ENCODE peak calls at places on chromosomes 2 and 18, in eight cellular contexts. One of them, this sample, is unnamed.

GRCh38 chr2:154707994-154708393 is 9.5 kb downstream of the KCNJ3 start:
- DNase-seq in body of pancreas: no peak
- DNase-seq in mucosa of descending colon: no peak
- DNase-seq in HL-60: no peak
- DNase-seq in tibial artery: no peak
- DNase-seq in fibroblast of the aortic adventitia: no peak
- DNase-seq in fibroblast of mammary gland: no peak
- DNase-seq in A549: no peak
- DNase-seq in this sample: no peak

GRCh38 chr18:8615397-8616025 is 6.3 kb downstream of the RAB12 start:
- DNase-seq in fibroblast of the aortic adventitia: peak; percentile 96
- DNase-seq in tibial artery: peak; percentile 36
- DNase-seq in body of pancreas: no peak
- DNase-seq in HL-60: peak; percentile 80
- DNase-seq in fibroblast of mammary gland: peak; percentile 95
- DNase-seq in mucosa of descending colon: no peak
- DNase-seq in A549: peak; percentile 43
- DNase-seq in this sample: no peak

GRCh38 chr18:74284501-74285004 is 7.2 kb downstream of the CYB5A start:
- DNase-seq in HL-60: no peak
- DNase-seq in A549: no peak
- DNase-seq in tibial artery: no peak
- DNase-seq in fibroblast of mammary gland: no peak
- DNase-seq in mucosa of descending colon: no peak
- DNase-seq in fibroblast of the aortic adventitia: peak; percentile 48
- DNase-seq in body of pancreas: no peak
- DNase-seq in this sample: no peak

GRCh38 chr18:48955528-48956261 is 4.9 kb upstream of the SMAD7 start:
- DNase-seq in fibroblast of mammary gland: peak; percentile 80
- DNase-seq in body of pancreas: peak; percentile 53
- DNase-seq in tibial artery: peak; percentile 89
- DNase-seq in HL-60: no peak
- DNase-seq in fibroblast of the aortic adventitia: peak; percentile 77
- DNase-seq in mucosa of descending colon: peak; percentile 43
- DNase-seq in A549: no peak
- DNase-seq in this sample: peak; percentile 62

GRCh38 chr2:100408941-100409340 is 8.5 kb downstream of the CHST10 start:
- DNase-seq in fibroblast of mammary gland: no peak
- DNase-seq in body of pancreas: no peak
- DNase-seq in mucosa of descending colon: no peak
- DNase-seq in A549: no peak
- DNase-seq in HL-60: no peak
- DNase-seq in fibroblast of the aortic adventitia: no peak
- DNase-seq in tibial artery: no peak
- DNase-seq in this sample: no peak

GRCh38 chr2:202378001-202378400 is 1.9 kb downstream of the BMPR2 start:
- DNase-seq in fibroblast of the aortic adventitia: peak; percentile 28
- DNase-seq in tibial artery: no peak
- DNase-seq in fibroblast of mammary gland: peak; percentile 17
- DNase-seq in A549: no peak
- DNase-seq in body of pancreas: no peak
- DNase-seq in mucosa of descending colon: no peak
- DNase-seq in HL-60: no peak
- DNase-seq in this sample: no peak

GRCh38 chr2:161782615-161783014 is 158.4 kb downstream of the SLC4A10 start:
- DNase-seq in HL-60: no peak
- DNase-seq in fibroblast of the aortic adventitia: no peak
- DNase-seq in body of pancreas: no peak
- DNase-seq in mucosa of descending colon: no peak
- DNase-seq in fibroblast of mammary gland: no peak
- DNase-seq in A549: no peak
- DNase-seq in tibial artery: no peak
- DNase-seq in this sample: no peak

GRCh38 chr2:84481702-84482101 is 22.6 kb upstream of the SUCLG1 start:
- DNase-seq in tibial artery: no peak
- DNase-seq in mucosa of descending colon: no peak
- DNase-seq in A549: no peak
- DNase-seq in fibroblast of the aortic adventitia: peak; percentile 77
- DNase-seq in fibroblast of mammary gland: peak; percentile 47
- DNase-seq in body of pancreas: no peak
- DNase-seq in HL-60: no peak
- DNase-seq in this sample: no peak

GRCh38 chr2:233244818-233245217 is 6.7 kb upstream of the ATG16L1 start:
- DNase-seq in mucosa of descending colon: no peak
- DNase-seq in tibial artery: no peak
- DNase-seq in A549: peak; percentile 37
- DNase-seq in fibroblast of mammary gland: peak; percentile 53
- DNase-seq in fibroblast of the aortic adventitia: no peak
- DNase-seq in HL-60: no peak
- DNase-seq in body of pancreas: no peak
- DNase-seq in this sample: no peak

GRCh38 chr2:233243348-233243747 is 8.1 kb upstream of the ATG16L1 start:
- DNase-seq in mucosa of descending colon: no peak
- DNase-seq in body of pancreas: no peak
- DNase-seq in fibroblast of the aortic adventitia: no peak
- DNase-seq in tibial artery: no peak
- DNase-seq in fibroblast of mammary gland: no peak
- DNase-seq in A549: no peak
- DNase-seq in HL-60: no peak
- DNase-seq in this sample: no peak

GRCh38 chr2:233240897-233241296 is 10.6 kb upstream of the ATG16L1 start:
- DNase-seq in mucosa of descending colon: no peak
- DNase-seq in tibial artery: no peak
- DNase-seq in fibroblast of the aortic adventitia: no peak
- DNase-seq in body of pancreas: no peak
- DNase-seq in A549: no peak
- DNase-seq in fibroblast of mammary gland: no peak
- DNase-seq in HL-60: peak; percentile 58
- DNase-seq in this sample: no peak

GRCh38 chr2:233241803-233242202 is 9.7 kb upstream of the ATG16L1 start:
- DNase-seq in fibroblast of the aortic adventitia: no peak
- DNase-seq in fibroblast of mammary gland: no peak
- DNase-seq in tibial artery: no peak
- DNase-seq in body of pancreas: no peak
- DNase-seq in A549: no peak
- DNase-seq in mucosa of descending colon: peak; percentile 56
- DNase-seq in HL-60: no peak
- DNase-seq in this sample: no peak

DNA sequence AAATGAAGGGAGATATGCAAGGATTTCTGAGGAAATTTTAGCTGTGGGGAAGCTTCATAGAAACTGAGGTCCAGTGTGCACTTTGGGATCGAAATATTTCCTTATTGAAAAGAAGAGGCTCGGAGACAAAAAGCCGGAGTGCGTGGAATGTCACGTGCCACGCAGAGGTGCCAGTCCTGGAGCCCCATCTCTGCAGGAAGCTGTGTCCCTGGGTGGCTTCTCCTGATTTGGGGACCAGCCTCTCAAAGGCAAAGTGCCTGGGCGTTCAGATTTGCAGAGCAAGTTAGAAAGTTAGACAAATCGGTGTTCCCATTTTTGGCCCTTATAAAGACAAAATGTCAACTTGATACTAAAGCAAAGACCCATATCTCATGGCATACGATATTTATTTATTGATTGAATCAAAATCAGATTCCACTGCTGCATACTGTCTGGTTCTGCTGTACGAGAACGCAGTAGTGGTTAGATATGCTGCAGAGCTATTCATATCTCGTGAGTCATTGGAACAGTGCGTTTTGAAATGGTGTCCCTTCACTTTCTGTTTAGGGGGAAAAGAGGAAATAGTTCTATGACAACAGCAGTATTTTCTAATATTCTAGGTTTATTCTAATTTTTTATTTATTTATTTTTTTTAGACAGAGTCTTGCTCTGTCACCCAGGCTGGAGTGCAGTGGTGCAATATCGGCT is 9.1 kb upstream of the ATG16L1 start:
- DNase-seq in tibial artery: no peak
- DNase-seq in mucosa of descending colon: no peak
- DNase-seq in HL-60: peak; percentile 74
- DNase-seq in fibroblast of mammary gland: peak; percentile 19
- DNase-seq in fibroblast of the aortic adventitia: peak; percentile 40
- DNase-seq in A549: no peak
- DNase-seq in body of pancreas: no peak
- DNase-seq in this sample: no peak
- H3K4me3 ChIP-seq in tibial artery: no peak overlapping the region
- H3K4me3 ChIP-seq in mucosa of descending colon: no peak overlapping the region
- H3K4me3 ChIP-seq in HL-60: no peak overlapping the region
- H3K4me3 ChIP-seq in fibroblast of mammary gland: no peak overlapping the region
- H3K4me3 ChIP-seq in fibroblast of the aortic adventitia: no peak overlapping the region
- H3K4me3 ChIP-seq in A549: no peak overlapping the region
- H3K4me3 ChIP-seq in body of pancreas: no peak overlapping the region
- H3K4me3 ChIP-seq in this sample: no peak overlapping the region

GRCh38 chr2:240981273-240981672 is 17.1 kb upstream of the SNED1 start:
- DNase-seq in fibroblast of mammary gland: peak; percentile 69
- DNase-seq in fibroblast of the aortic adventitia: peak; percentile 62
- DNase-seq in A549: no peak
- DNase-seq in tibial artery: peak; percentile 4
- DNase-seq in body of pancreas: no peak
- DNase-seq in HL-60: no peak
- DNase-seq in mucosa of descending colon: no peak
- DNase-seq in this sample: no peak

GRCh38 chr2:240982821-240983281 is 15.6 kb upstream of the SNED1 start:
- DNase-seq in fibroblast of the aortic adventitia: no peak
- DNase-seq in body of pancreas: no peak
- DNase-seq in mucosa of descending colon: peak; percentile 6
- DNase-seq in A549: no peak
- DNase-seq in fibroblast of mammary gland: no peak
- DNase-seq in HL-60: no peak
- DNase-seq in tibial artery: peak; percentile 15
- DNase-seq in this sample: no peak

GRCh38 chr2:240983996-240984498 is 14.4 kb upstream of the SNED1 start:
- DNase-seq in A549: peak; percentile 23
- DNase-seq in tibial artery: peak; percentile 17
- DNase-seq in mucosa of descending colon: peak; percentile 27
- DNase-seq in fibroblast of the aortic adventitia: no peak
- DNase-seq in body of pancreas: no peak
- DNase-seq in HL-60: no peak
- DNase-seq in fibroblast of mammary gland: no peak
- DNase-seq in this sample: no peak

GRCh38 chr2:240981871-240982800 is 16.3 kb upstream of the SNED1 start:
- DNase-seq in fibroblast of mammary gland: no peak
- DNase-seq in HL-60: no peak
- DNase-seq in A549: no peak
- DNase-seq in body of pancreas: peak; percentile 8
- DNase-seq in mucosa of descending colon: peak; percentile 17
- DNase-seq in tibial artery: peak; percentile 16
- DNase-seq in fibroblast of the aortic adventitia: no peak
- DNase-seq in this sample: no peak

DNA sequence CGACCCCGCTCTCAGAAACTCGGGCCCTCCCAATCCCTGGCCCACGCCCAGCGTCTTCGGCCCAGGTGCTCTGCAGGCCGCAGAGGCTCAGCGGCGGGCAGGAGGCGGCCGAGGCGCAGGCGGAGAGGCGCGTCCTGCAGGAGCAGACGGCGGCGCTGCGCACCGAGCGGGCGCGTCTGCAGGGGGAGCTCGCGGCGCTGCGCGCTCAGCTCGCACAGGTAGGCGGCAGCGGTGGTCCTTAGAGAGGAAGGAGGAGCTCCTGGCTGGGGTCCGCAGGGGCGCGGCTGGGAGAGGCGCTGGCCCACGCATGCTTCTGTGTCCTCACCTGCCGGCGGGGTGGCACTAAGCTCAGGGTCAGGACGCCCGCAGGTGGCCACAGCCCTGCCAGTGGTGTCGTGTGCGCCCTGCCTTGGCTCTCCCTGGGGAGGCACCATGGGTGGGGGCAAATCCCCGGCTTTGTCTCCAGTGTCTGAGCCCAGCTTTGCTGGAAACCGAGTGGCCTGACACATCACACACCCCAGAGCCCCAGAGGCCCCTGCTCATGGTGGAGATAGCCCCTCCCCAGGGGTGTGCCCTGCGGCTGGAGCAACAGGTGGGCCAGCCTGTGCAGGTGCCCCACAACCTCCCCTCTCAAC is 14.9 kb upstream of the SNED1 start:
- DNase-seq in fibroblast of the aortic adventitia: no peak
- DNase-seq in A549: peak; percentile 75
- DNase-seq in fibroblast of mammary gland: no peak
- DNase-seq in mucosa of descending colon: peak; percentile 69
- DNase-seq in tibial artery: peak; percentile 20
- DNase-seq in body of pancreas: peak; percentile 57
- DNase-seq in HL-60: no peak
- DNase-seq in this sample: no peak
- TF ChIP-seq CTCF in fibroblast of the aortic adventitia: peak; percentile 27
- TF ChIP-seq CTCF in A549: peak; percentile 64
- TF ChIP-seq CTCF in fibroblast of mammary gland: no peak
- TF ChIP-seq CTCF in mucosa of descending colon: peak; percentile 37
- TF ChIP-seq CTCF in tibial artery: peak; percentile 27
- TF ChIP-seq CTCF in body of pancreas: peak; percentile 47
- TF ChIP-seq CTCF in HL-60: no peak
- TF ChIP-seq CTCF in this sample: peak; percentile 22

GRCh38 chr2:240232264-240232915 is 91.9 kb upstream of the OTOS start:
- DNase-seq in fibroblast of mammary gland: no peak
- DNase-seq in A549: no peak
- DNase-seq in fibroblast of the aortic adventitia: no peak
- DNase-seq in HL-60: no peak
- DNase-seq in mucosa of descending colon: no peak
- DNase-seq in body of pancreas: peak; percentile 49
- DNase-seq in tibial artery: peak; percentile 14
- DNase-seq in this sample: no peak

GRCh38 chr2:240234503-240234951 is 94.1 kb upstream of the OTOS start:
- DNase-seq in HL-60: no peak
- DNase-seq in fibroblast of mammary gland: peak; percentile 47
- DNase-seq in A549: no peak
- DNase-seq in mucosa of descending colon: no peak
- DNase-seq in fibroblast of the aortic adventitia: no peak
- DNase-seq in body of pancreas: no peak
- DNase-seq in tibial artery: peak; percentile 14
- DNase-seq in this sample: no peak

GRCh38 chr2:240231838-240232244 is 91.4 kb upstream of the OTOS start:
- DNase-seq in tibial artery: peak; percentile 8
- DNase-seq in body of pancreas: no peak
- DNase-seq in fibroblast of mammary gland: no peak
- DNase-seq in HL-60: no peak
- DNase-seq in A549: no peak
- DNase-seq in mucosa of descending colon: no peak
- DNase-seq in fibroblast of the aortic adventitia: no peak
- DNase-seq in this sample: no peak

GRCh38 chr2:240233891-240234502 is 93.5 kb upstream of the OTOS start:
- DNase-seq in fibroblast of mammary gland: no peak
- DNase-seq in A549: no peak
- DNase-seq in tibial artery: peak; percentile 17
- DNase-seq in body of pancreas: peak; percentile 48
- DNase-seq in mucosa of descending colon: no peak
- DNase-seq in fibroblast of the aortic adventitia: no peak
- DNase-seq in HL-60: no peak
- DNase-seq in this sample: no peak

DNA sequence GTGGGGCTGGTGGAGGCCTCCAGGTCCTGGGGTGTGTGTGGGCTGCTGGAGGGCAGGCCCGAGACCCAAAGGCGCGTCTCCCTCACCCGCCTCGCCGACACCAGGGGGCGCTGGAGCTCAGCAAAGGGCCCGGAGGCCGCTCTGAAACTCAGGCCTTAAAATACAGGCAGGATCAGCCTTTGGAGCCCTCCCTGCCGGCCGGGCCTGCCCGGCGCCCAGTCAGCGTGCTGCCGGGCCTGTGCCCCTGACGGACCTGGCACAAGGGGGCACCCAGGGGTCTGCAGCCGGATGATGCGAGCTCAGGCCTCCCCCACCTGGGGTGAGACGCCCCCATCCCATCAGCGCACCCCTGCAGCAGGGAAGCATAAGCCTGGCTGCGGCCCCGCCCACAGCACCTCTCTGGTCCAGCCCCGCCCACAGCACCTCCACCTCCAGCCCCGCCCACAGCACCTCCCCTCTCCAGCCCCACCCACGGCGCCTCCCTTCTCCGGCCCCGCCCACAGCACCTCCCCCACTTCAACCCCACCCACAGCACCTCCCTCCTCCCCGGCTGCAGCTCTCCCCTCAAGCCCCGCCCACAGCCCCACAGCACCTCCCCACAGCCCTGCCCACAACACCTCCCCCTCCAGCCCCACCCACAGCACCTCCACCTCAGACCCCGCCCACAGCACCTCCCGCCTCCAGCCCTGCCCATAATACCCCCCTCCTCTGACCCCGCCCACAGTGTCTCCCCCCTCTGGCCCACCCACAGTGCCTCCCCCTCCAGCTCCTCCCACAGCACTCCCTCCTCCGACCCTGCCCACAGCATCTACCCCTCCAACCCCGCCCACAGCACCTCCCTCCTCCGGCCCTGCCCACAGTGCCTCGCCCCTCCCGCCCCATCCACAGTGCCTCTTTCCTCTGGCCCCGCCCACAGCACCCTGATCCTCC is 92.8 kb upstream of the OTOS start:
- DNase-seq in HL-60: peak; percentile 60
- DNase-seq in tibial artery: peak; percentile 76
- DNase-seq in body of pancreas: peak; percentile 95
- DNase-seq in fibroblast of the aortic adventitia: peak; percentile 77
- DNase-seq in A549: peak; percentile 95
- DNase-seq in fibroblast of mammary gland: peak; percentile 76
- DNase-seq in mucosa of descending colon: peak; percentile 84
- DNase-seq in this sample: peak; percentile 93
- H3K4me3 ChIP-seq in HL-60: no peak overlapping the region
- H3K4me3 ChIP-seq in tibial artery: peak overlapping the region; percentile 51
- H3K4me3 ChIP-seq in body of pancreas: no peak overlapping the region
- H3K4me3 ChIP-seq in fibroblast of the aortic adventitia: peak overlapping the region; percentile 47
- H3K4me3 ChIP-seq in A549: peak overlapping the region; percentile 59
- H3K4me3 ChIP-seq in fibroblast of mammary gland: peak overlapping the region; percentile 27
- H3K4me3 ChIP-seq in mucosa of descending colon: no peak overlapping the region
- H3K4me3 ChIP-seq in this sample: peak overlapping the region; percentile 18

GRCh38 chr2:199405241-199405640 is 52.5 kb downstream of the SATB2 start:
- DNase-seq in fibroblast of mammary gland: peak; percentile 41
- DNase-seq in tibial artery: no peak
- DNase-seq in HL-60: peak; percentile 14
- DNase-seq in mucosa of descending colon: no peak
- DNase-seq in fibroblast of the aortic adventitia: peak; percentile 41
- DNase-seq in body of pancreas: no peak
- DNase-seq in A549: peak; percentile 18
- DNase-seq in this sample: no peak
- TF ChIP-seq CTCF in fibroblast of mammary gland: peak; percentile 32
- TF ChIP-seq CTCF in tibial artery: no peak
- TF ChIP-seq CTCF in HL-60: peak; percentile 4
- TF ChIP-seq CTCF in mucosa of descending colon: no peak
- TF ChIP-seq CTCF in fibroblast of the aortic adventitia: peak; percentile 44
- TF ChIP-seq CTCF in body of pancreas: peak; percentile 33
- TF ChIP-seq CTCF in A549: peak; percentile 22
- TF ChIP-seq CTCF in this sample: no peak